ENCODE peak calls at places on chromosomes 3 and 15, in seven cellular contexts. G is NCI-H1930, K is fibroblast of the aortic adventitia, R is endodermal cell, J is NCI-H2081 treated with DMSO at 0.1 percent for 48 hours, X is EH, N is stomach. I is an unnamed sample.

GRCh38 chr15:89613031-89613430 is 37.8 kb downstream of the TICRR start:
- DNase-seq in R (no peak), N (no peak), G (no peak), X (no peak), K (no peak), J (no peak), I (no peak)

GRCh38 chr15:41585140-41586047 is 26.4 kb downstream of the TYRO3 start:
- DNase-seq in N (peak), J (no peak), K (peak), R (peak), G (no peak), X (peak), I (peak)

GRCh38 chr3:171457263-171458055 is 2.7 kb downstream of the TNIK start:
- DNase-seq in G (no peak), X (no peak), K (no peak), N (no peak), R (peak), J (no peak), I (no peak)

GRCh38 chr15:77738441-77739437 is 106.0 kb upstream of the LINGO1 start:
- DNase-seq in G (no peak), J (peak), K (no peak), X (no peak), N (no peak), R (peak), I (no peak)

GRCh38 chr3:50174947-50175524 is 16.4 kb upstream of the GNAT1 start:
- DNase-seq in R (no peak), G (no peak), N (no peak), J (no peak), X (no peak), K (no peak), I (no peak)

GRCh38 chr3:150913174-150913922 is 8.1 kb upstream of the MINDY4B start:
- DNase-seq in J (no peak), K (peak), X (no peak), G (no peak), R (no peak), N (no peak), I (no peak)

GRCh38 chr3:148697311-148698189 is at the start of gene AGTR1:
- DNase-seq in R (peak), G (no peak), K (peak), J (no peak), N (peak), X (peak), I (peak)

GRCh38 chr15:74406992-74407705 is 26.6 kb downstream of the SEMA7A start:
- DNase-seq in J (no peak), G (no peak), K (peak), N (no peak), R (peak), X (peak), I (no peak)

GRCh38 chr3:72270072-72270611 is 485.2 kb upstream of the PROK2 start:
- DNase-seq in K (peak), N (peak), J (no peak), G (no peak), R (no peak), X (peak), I (peak)

GRCh38 chr3:23797490-23797889 is 8.3 kb upstream of the UBE2E1 start:
- DNase-seq in K (no peak), G (no peak), J (no peak), N (no peak), X (no peak), R (no peak), I (no peak)

GRCh38 chr3:169026543-169027181 is 636.9 kb downstream of the MECOM start:
- DNase-seq in K (peak), N (no peak), G (no peak), R (no peak), J (no peak), X (peak), I (no peak)

GRCh38 chr15:82999426-82999825 is 12.0 kb downstream of the C15orf40 start:
- DNase-seq in X (no peak), R (no peak), J (no peak), K (no peak), N (no peak), G (no peak), I (no peak)

GRCh38 chr15:65916664-65917406 is 47.5 kb downstream of the RAB11A start:
- DNase-seq in N (peak), R (peak), G (peak), K (peak), X (peak), J (no peak), I (peak)

GRCh38 chr15:67931861-67932260 is 92.0 kb upstream of the RNU6-1 start:
- DNase-seq in N (no peak), X (no peak), G (no peak), K (peak), J (no peak), R (no peak), I (no peak)

GRCh38 chr3:161925749-161926360 is 429.2 kb downstream of the OTOL1 start:
- DNase-seq in R (no peak), G (no peak), K (no peak), N (no peak), J (no peak), X (no peak), I (no peak)

GRCh38 chr3:188404701-188405100 is 250.7 kb downstream of the LPP start:
- DNase-seq in X (no peak), J (no peak), R (no peak), K (no peak), G (no peak), N (no peak), I (no peak)

GRCh38 chr15:68275165-68275746 is 2.3 kb upstream of the FEM1B start:
- DNase-seq in R (no peak), J (no peak), N (peak), G (no peak), X (no peak), K (no peak), I (no peak)